ENCODE peak calls at places on chromosome 15, in four cellular contexts. C is kidney, O is RWPE1, Y is upper lobe of left lung. F is an unnamed sample.

GRCh38 chr15:77714555-77714954 is 81.8 kb upstream of the LINGO1 start:
- DNase-seq in C (no peak), Y (no peak), O (no peak), F (no peak)

GRCh38 chr15:70147778-70148177 is 50.1 kb upstream of the TLE3 start:
- DNase-seq in Y (no peak), O (no peak), C (no peak), F (no peak)

GRCh38 chr15:74497584-74497983 is 36.6 kb upstream of the UBL7 start:
- DNase-seq in C (no peak), Y (no peak), O (peak), F (no peak)

GRCh38 chr15:29014493-29014892 is 128.7 kb downstream of the APBA2 start:
- DNase-seq in O (no peak), C (no peak), Y (no peak), F (no peak)

GRCh38 chr15:98649621-98649995 is 1.3 kb downstream of the IGF1R start:
- DNase-seq in C (peak), Y (peak), O (no peak), F (peak)

GRCh38 chr15:85607842-85608241 is 186.9 kb downstream of the KLHL25 start:
- DNase-seq in O (peak), Y (no peak), C (no peak), F (no peak)

GRCh38 chr15:68054658-68055223 is 626 bp downstream of the PIAS1 start:
- DNase-seq in Y (peak), C (peak), O (peak), F (peak)

GRCh38 chr15:52378746-52379394 is 83.3 kb upstream of the MYO5C start:
- DNase-seq in O (no peak), C (no peak), Y (no peak), F (no peak)

GRCh38 chr15:79769081-79769481 is 127.7 kb downstream of the MTHFS start:
- DNase-seq in Y (no peak), O (peak), C (no peak), F (peak)

GRCh38 chr15:88655780-88656488 is 17.1 kb downstream of the ISG20 start:
- DNase-seq in C (no peak), Y (peak), O (no peak), F (no peak)

GRCh38 chr15:99305761-99306505 is 54.7 kb downstream of the LRRC28 start:
- DNase-seq in O (peak), Y (peak), C (peak), F (peak)

GRCh38 chr15:48965972-48966371 is 2.3 kb upstream of the SHC4 start:
- DNase-seq in O (peak), Y (no peak), C (no peak), F (peak)

GRCh38 chr15:87672309-87672897 is 584.1 kb downstream of the NTRK3 start:
- DNase-seq in C (no peak), O (peak), Y (no peak), F (no peak)

GRCh38 chr15:23912191-23912590 is 225.1 kb upstream of the NDN start:
- DNase-seq in C (no peak), O (no peak), Y (no peak), F (no peak)

GRCh38 chr15:82999905-83000671 is 11.4 kb downstream of the C15orf40 start:
- DNase-seq in Y (no peak), C (no peak), O (peak), F (peak)

GRCh38 chr15:100877551-100877950 is 2.1 kb upstream of the ALDH1A3 start:
- DNase-seq in C (no peak), Y (no peak), O (peak), F (no peak)

GRCh38 chr15:32730677-32731654 is 13.2 kb downstream of the GREM1 start:
- DNase-seq in O (peak), Y (peak), C (peak), F (peak)

GRCh38 chr15:90756916-90757315 is 39.8 kb downstream of the BLM start:
- DNase-seq in O (no peak), Y (no peak), C (no peak), F (no peak)

GRCh38 chr15:42576776-42577175 is 1.4 kb downstream of the STARD9 start:
- DNase-seq in O (no peak), Y (no peak), C (no peak), F (no peak)

GRCh38 chr15:48681274-48681840 is 35.8 kb upstream of the FBN1 start:
- DNase-seq in O (no peak), Y (no peak), C (no peak), F (no peak)

GRCh38 chr15:100735654-100736053 is 133.3 kb downstream of the ASB7 start:
- DNase-seq in C (no peak), O (no peak), Y (no peak), F (no peak)

DNA sequence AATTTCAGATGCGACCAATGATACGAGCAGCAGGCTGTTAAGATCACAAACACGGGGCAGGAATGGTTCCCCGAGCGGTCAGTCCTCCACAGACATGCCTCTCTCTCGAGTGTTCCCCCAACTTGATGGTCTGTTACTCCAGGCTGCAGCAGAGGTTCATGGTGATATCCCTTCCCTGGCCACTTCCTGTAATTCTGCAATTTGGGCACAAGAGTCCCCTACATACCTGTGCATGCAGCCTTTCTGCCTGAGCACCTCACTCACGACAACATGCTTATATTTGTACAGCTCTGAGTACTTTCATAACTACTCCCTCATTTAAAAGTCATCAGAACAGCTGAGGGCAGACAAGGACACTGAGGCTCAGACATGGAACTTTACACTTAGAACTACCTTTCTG is 408.1 kb upstream of the NR2F2 start:
- DNase-seq in Y (no peak), O (peak), C (peak), F (peak)
- TF ChIP-seq CTCF in Y (no peak), O (no peak), C (peak), F (peak)

DNA sequence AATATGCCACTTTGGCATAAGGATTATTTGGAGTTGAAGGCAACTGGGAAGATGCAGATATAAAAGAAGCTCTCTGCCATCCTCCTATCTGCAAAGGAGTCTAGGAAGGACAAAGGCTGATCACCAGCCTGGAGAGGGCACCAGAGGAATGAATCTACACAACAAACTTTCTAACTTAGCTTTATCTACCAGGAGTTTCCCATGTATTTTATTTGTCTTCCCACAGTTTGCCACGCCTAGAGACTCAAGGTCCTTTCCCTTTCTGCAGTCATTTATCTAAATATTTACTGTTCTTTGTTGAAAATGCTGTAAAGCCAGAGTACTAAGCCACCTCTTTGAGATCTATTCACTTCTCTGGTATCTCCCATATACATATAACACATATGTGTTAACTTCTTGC is 32.2 kb downstream of the GPR176 start:
- DNase-seq in O (peak), C (no peak), Y (peak), F (peak)
- TF ChIP-seq CTCF in O (peak), C (peak), Y (no peak), F (no peak)

GRCh38 chr15:64455951-64456350 is 4.4 kb upstream of the ZNF609 start:
- DNase-seq in Y (peak), C (no peak), O (no peak), F (no peak)
- TF ChIP-seq CTCF in Y (no peak), C (no peak), O (no peak), F (no peak)

GRCh38 chr15:81516461-81516860 is 142.4 kb upstream of the TMC3 start:
- DNase-seq in O (peak), C (no peak), Y (no peak), F (no peak)
- TF ChIP-seq CTCF in O (no peak), C (no peak), Y (no peak), F (no peak)